ENCODE peak calls at places on chromosomes 3 and 15, in seven cellular contexts. A is lower lobe of right lung, Z is IMR-90, R is heart left ventricle, N is upper lobe of right lung, E is GF-D8, S is GM20000. T is an unnamed sample.
A peak's percentile ranks its signal among the peaks of the same experiment; 100 is the strongest.

GRCh38 chr3:41662288-41662687 is 299.6 kb downstream of the ULK4 start:
- DNase-seq in R (no peak), N (no peak), E (no peak), Z (peak; percentile 30), A (no peak), S (no peak), T (no peak)

GRCh38 chr3:139937674-139938279 is 2.8 kb downstream of the CLSTN2 start:
- DNase-seq in E (no peak), A (no peak), R (peak; percentile 27), S (peak; percentile 61), Z (peak; percentile 34), N (no peak), T (peak; percentile 35)

GRCh38 chr3:114079761-114080160 is 23.2 kb downstream of the QTRT2 start:
- DNase-seq in A (no peak), E (no peak), N (no peak), Z (peak; percentile 72), R (no peak), S (no peak), T (no peak)

GRCh38 chr3:69384379-69384778 is 1.5 kb downstream of the FRMD4B start:
- DNase-seq in N (no peak), Z (no peak), A (no peak), S (no peak), R (no peak), E (no peak), T (no peak)

GRCh38 chr3:170307998-170308398 is 49.5 kb upstream of the SKIL start:
- DNase-seq in A (peak; percentile 51), E (no peak), S (no peak), R (no peak), Z (peak; percentile 79), N (no peak), T (no peak)

GRCh38 chr15:52678036-52678467 is 1.1 kb downstream of the ATOSA start:
- DNase-seq in R (peak; percentile 65), S (peak; percentile 49), A (peak; percentile 58), E (peak; percentile 28), Z (peak; percentile 65), N (peak; percentile 65), T (no peak)

GRCh38 chr3:127264292-127264691 is 23.6 kb downstream of the PRR20G start:
- DNase-seq in Z (peak; percentile 12), S (no peak), N (no peak), R (no peak), A (no peak), E (no peak), T (no peak)

GRCh38 chr3:178381971-178382370 is 154.3 kb upstream of the KCNMB2 start:
- DNase-seq in N (no peak), E (no peak), A (no peak), R (no peak), Z (peak; percentile 48), S (no peak), T (no peak)

GRCh38 chr3:156586905-156587766 is 32.2 kb upstream of the SSR3 start:
- DNase-seq in E (peak; percentile 49), S (no peak), N (no peak), R (no peak), A (no peak), Z (no peak), T (no peak)

GRCh38 chr15:95724908-95725633 is 605.4 kb upstream of the NR2F2 start:
- DNase-seq in Z (no peak), S (no peak), A (no peak), R (no peak), N (no peak), E (no peak), T (no peak)

GRCh38 chr3:18389108-18389733 is 35.9 kb downstream of the SATB1 start:
- DNase-seq in Z (peak; percentile 5), R (no peak), N (no peak), A (no peak), E (no peak), S (peak; percentile 2), T (no peak)

T was measured in 8988T.